ENCODE peak calls at places on chromosomes 1 and 21, in seven cellular contexts. V is IMR-90, C is H9, O is trophoblast cell, B is neuronal stem cell, E is mesenchymal stem cell, U is H1. W is an unnamed sample.

GRCh38 chr1:230682882-230683610 is 30.9 kb downstream of the AGT start:
- DNase-seq in V (peak; percentile 86), U (no peak), O (no peak), B (no peak), C (no peak), E (no peak), W (peak; percentile 59)

GRCh38 chr1:1874901-1875300 is 16.0 kb downstream of the GNB1 start:
- DNase-seq in V (no peak), O (no peak), U (no peak), B (no peak), C (no peak), E (no peak), W (no peak)

GRCh38 chr1:214514032-214514818 is 37.2 kb downstream of the PTPN14 start:
- DNase-seq in O (no peak), V (peak; percentile 80), U (no peak), E (peak; percentile 75), B (no peak), C (no peak), W (peak; percentile 86)

GRCh38 chr1:94986783-94987182 is 59.9 kb upstream of the CNN3 start:
- DNase-seq in B (no peak), C (no peak), V (peak; percentile 84), U (no peak), O (no peak), E (no peak), W (no peak)

GRCh38 chr1:21337010-21337437 is 46.8 kb upstream of the ECE1 start:
- DNase-seq in U (no peak), C (no peak), O (no peak), V (no peak), E (peak; percentile 85), B (no peak), W (no peak)

GRCh38 chr1:150974580-150975478 is at the start of gene CERS2:
- DNase-seq in E (peak; percentile 84), U (no peak), C (peak; percentile 64), B (peak; percentile 75), O (peak; percentile 73), V (peak; percentile 69), W (peak; percentile 87)

GRCh38 chr1:68116643-68117235 is 66.3 kb upstream of the DIRAS3 start:
- DNase-seq in V (peak; percentile 61), U (no peak), O (peak; percentile 9), C (no peak), B (peak; percentile 49), E (peak; percentile 59), W (peak; percentile 53)

GRCh38 chr1:50416553-50417453 is 6.4 kb downstream of the DMRTA2 start:
- DNase-seq in V (no peak), C (peak; percentile 83), U (no peak), O (no peak), B (no peak), E (no peak), W (peak; percentile 85)

GRCh38 chr21:27590271-27590670 is 623.4 kb upstream of the ADAMTS5 start:
- DNase-seq in O (no peak), E (no peak), V (no peak), B (no peak), U (no peak), C (no peak), W (peak; percentile 2)

GRCh38 chr21:37263827-37264226 is 3.3 kb downstream of the VPS26C start:
- DNase-seq in U (no peak), O (no peak), E (peak; percentile 36), B (no peak), V (peak; percentile 15), C (no peak), W (no peak)

GRCh38 chr21:15275615-15276228 is 210.9 kb upstream of the NRIP1 start:
- DNase-seq in C (no peak), V (no peak), O (no peak), U (no peak), B (no peak), E (no peak), W (no peak)

DNA sequence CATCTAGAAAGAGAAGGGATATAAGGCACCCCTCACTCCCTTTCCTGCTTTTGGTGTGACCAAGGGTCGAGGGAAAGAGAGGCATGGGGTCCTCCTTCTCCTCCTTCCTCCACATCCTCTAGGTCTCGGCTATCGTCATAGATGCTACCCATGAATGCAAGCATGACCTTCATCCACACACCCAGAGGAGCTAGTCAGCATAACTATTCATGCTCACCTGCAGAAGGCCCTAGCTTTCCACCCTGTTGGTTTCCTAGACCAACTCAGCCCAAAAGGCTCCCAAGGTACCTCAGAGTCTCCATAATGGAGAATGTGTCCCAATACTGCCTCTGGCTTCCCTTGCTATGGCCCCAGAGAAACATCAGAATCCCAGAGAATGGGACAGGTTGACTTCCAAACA is 33.2 kb downstream of the MSTO1 start:
- DNase-seq in V (no peak), U (no peak), C (no peak), E (no peak), B (no peak), O (no peak), W (no peak)
- H3K4ac ChIP-seq in V (no peak overlapping the region), U (no peak overlapping the region), C (no peak overlapping the region), E (no peak overlapping the region), B (no peak overlapping the region), O (no peak overlapping the region), W (no peak overlapping the region)

DNA sequence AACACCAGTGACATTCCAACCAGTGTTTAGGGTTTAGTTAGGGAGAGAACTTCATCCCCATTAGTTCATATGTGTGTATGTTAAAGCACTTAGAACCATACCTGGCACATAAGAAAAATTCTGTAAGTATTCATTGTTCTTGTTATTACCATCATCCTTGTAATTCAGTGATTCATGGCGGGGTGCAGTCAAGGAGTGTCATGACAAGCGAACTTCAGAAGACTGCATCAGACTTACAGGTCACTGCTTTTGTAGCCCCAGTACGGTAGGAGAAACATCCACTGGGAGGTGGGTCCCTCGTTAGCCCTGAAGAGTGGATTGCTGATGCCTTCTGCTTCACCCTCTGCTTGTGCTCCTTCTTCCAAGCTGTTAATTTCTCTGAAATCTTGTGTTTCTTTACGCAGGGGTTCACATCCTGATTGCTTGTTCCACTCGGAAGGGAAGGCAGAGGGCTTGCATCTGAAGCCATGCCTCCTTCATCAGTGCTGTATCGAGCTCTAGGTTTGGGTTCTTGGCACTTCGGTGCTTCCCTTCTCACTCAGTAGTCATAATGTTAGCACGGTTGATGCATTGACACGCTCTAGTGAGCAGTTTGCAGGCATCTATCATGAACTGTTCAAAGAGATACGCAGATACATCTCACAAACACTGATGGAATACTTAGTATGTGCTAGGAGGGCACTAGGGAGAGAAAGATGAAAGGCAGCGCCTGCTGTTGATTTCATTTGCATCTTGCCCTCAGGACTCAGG is 108.3 kb downstream of the KIF26B start:
- DNase-seq in O (no peak), E (no peak), U (no peak), V (no peak), B (no peak), C (no peak), W (no peak)
- H3K4ac ChIP-seq in O (no peak overlapping the region), E (no peak overlapping the region), U (no peak overlapping the region), V (no peak overlapping the region), B (no peak overlapping the region), C (no peak overlapping the region), W (no peak overlapping the region)

GRCh38 chr1:67110352-67110751 is 24.4 kb downstream of the C1orf141 start:
- DNase-seq in U (no peak), C (no peak), O (no peak), E (no peak), V (no peak), B (no peak), W (no peak)

GRCh38 chr1:67100833-67101232 is 33.9 kb downstream of the C1orf141 start:
- DNase-seq in C (no peak), E (no peak), B (no peak), U (no peak), V (peak; percentile 15), O (no peak), W (no peak)

GRCh38 chr1:67103548-67103947 is 31.2 kb downstream of the C1orf141 start:
- DNase-seq in E (no peak), O (no peak), B (no peak), C (no peak), V (no peak), U (no peak), W (no peak)

GRCh38 chr1:67105508-67105907 is 29.3 kb downstream of the C1orf141 start:
- DNase-seq in O (no peak), B (no peak), V (no peak), E (no peak), U (no peak), C (no peak), W (no peak)
- H3K4ac ChIP-seq in O (no peak overlapping the region), B (no peak overlapping the region), V (no peak overlapping the region), E (no peak overlapping the region), U (no peak overlapping the region), C (no peak overlapping the region), W (no peak overlapping the region)

DNA sequence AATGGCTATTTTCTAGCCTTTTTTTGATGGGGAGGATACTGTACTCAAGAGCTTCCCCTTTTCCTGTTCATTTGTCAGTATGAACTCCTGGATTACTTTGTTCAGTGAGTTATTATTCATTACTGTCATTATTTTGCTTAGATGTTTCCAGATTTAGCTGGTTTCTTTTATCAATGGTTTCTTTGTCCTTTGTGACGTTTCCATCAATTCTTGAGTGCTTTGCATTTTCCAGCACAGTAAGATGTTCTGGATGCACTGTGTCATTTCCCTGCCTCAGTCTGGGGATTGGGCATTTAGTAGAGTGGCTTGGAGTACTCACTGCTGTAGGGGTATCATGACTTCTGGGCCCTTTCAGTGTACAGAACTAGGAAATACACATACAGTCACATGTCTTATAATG is 34.2 kb downstream of the MRPS6 start:
- DNase-seq in O (no peak), V (no peak), C (no peak), U (no peak), B (no peak), E (no peak), W (no peak)
- H3K4ac ChIP-seq in O (no peak overlapping the region), V (no peak overlapping the region), C (no peak overlapping the region), U (no peak overlapping the region), B (no peak overlapping the region), E (no peak overlapping the region), W (no peak overlapping the region)

GRCh38 chr21:33217168-33217567 is 12.6 kb upstream of the IFNAR2 start:
- DNase-seq in E (no peak), O (no peak), V (no peak), B (no peak), U (no peak), C (no peak), W (no peak)
- H3K4ac ChIP-seq in E (no peak overlapping the region), O (no peak overlapping the region), V (no peak overlapping the region), B (no peak overlapping the region), U (no peak overlapping the region), C (no peak overlapping the region), W (no peak overlapping the region)

W was measured in mesendoderm.